ENCODE peak calls at places on chromosome 20, in six cellular contexts. R, G, I, J, T and S are unnamed samples.

GRCh38 chr20:18359854-18360253 is 71.5 kb downstream of the ZNF133 start:
- DNase-seq in R (no peak), G (no peak), J (no peak), I (no peak), T (no peak), S (no peak)

GRCh38 chr20:32823078-32823477 is 3.3 kb downstream of the MAPRE1 start:
- DNase-seq in G (peak), I (no peak), R (peak), T (no peak), J (peak), S (no peak)

GRCh38 chr20:24987244-24987643 is 5.3 kb downstream of the APMAP start:
- DNase-seq in G (no peak), I (no peak), T (no peak), J (peak), R (no peak), S (no peak)

GRCh38 chr20:42604998-42605970 is 584.4 kb downstream of the PTPRT start:
- DNase-seq in J (no peak), T (no peak), G (no peak), R (no peak), I (no peak), S (no peak)

GRCh38 chr20:62420846-62421715 is 6.3 kb downstream of the RBBP8NL start:
- DNase-seq in T (no peak), G (no peak), R (no peak), I (no peak), J (no peak), S (no peak)

GRCh38 chr20:24705486-24705885 is 236.1 kb downstream of the SYNDIG1 start:
- DNase-seq in J (no peak), I (no peak), R (peak), G (no peak), T (no peak), S (no peak)

GRCh38 chr20:2745936-2746635 is 53.5 kb downstream of the EBF4 start:
- DNase-seq in R (no peak), T (no peak), J (no peak), G (no peak), I (no peak), S (no peak)

GRCh38 chr20:17228624-17229061 is 1.8 kb downstream of the PCSK2 start:
- DNase-seq in J (no peak), I (peak), R (no peak), T (no peak), G (no peak), S (no peak)

GRCh38 chr20:22861990-22862389 is 173.1 kb upstream of the SSTR4 start:
- DNase-seq in I (no peak), J (no peak), T (no peak), G (no peak), R (no peak), S (no peak)

GRCh38 chr20:36848078-36848660 is 27.8 kb upstream of the TLDC2 start:
- DNase-seq in R (peak), J (peak), G (peak), I (no peak), T (peak), S (no peak)

GRCh38 chr20:37941332-37941731 is 38.4 kb downstream of the VSTM2L start:
- DNase-seq in T (no peak), R (no peak), J (no peak), G (no peak), I (no peak), S (no peak)

GRCh38 chr20:16580127-16580526 is 6.9 kb upstream of the KIF16B start:
- DNase-seq in R (peak), J (peak), I (peak), T (no peak), G (peak), S (no peak)

GRCh38 chr20:37968726-37969401 is 64.4 kb downstream of the TTI1 start:
- DNase-seq in I (no peak), G (peak), R (no peak), J (peak), T (no peak), S (no peak)

GRCh38 chr20:44068311-44068710 is 118.7 kb downstream of the JPH2 start:
- DNase-seq in I (no peak), T (no peak), R (no peak), G (no peak), J (no peak), S (peak)
- TF ChIP-seq CTCF in I (no peak), T (no peak), R (no peak), G (peak), J (no peak), S (no peak)

GRCh38 chr20:39268566-39268965 is 306.4 kb downstream of the DHX35 start:
- DNase-seq in I (no peak), G (no peak), R (no peak), T (no peak), J (no peak), S (no peak)

GRCh38 chr20:39266989-39267388 is 304.8 kb downstream of the DHX35 start:
- DNase-seq in I (no peak), J (no peak), R (no peak), T (no peak), G (no peak), S (no peak)

GRCh38 chr20:39263076-39263475 is 300.9 kb downstream of the DHX35 start:
- DNase-seq in R (no peak), J (peak), G (no peak), I (no peak), T (no peak), S (no peak)

GRCh38 chr20:39269031-39269461 is 306.9 kb downstream of the DHX35 start:
- DNase-seq in R (peak), T (peak), J (peak), G (peak), I (peak), S (peak)

DNA sequence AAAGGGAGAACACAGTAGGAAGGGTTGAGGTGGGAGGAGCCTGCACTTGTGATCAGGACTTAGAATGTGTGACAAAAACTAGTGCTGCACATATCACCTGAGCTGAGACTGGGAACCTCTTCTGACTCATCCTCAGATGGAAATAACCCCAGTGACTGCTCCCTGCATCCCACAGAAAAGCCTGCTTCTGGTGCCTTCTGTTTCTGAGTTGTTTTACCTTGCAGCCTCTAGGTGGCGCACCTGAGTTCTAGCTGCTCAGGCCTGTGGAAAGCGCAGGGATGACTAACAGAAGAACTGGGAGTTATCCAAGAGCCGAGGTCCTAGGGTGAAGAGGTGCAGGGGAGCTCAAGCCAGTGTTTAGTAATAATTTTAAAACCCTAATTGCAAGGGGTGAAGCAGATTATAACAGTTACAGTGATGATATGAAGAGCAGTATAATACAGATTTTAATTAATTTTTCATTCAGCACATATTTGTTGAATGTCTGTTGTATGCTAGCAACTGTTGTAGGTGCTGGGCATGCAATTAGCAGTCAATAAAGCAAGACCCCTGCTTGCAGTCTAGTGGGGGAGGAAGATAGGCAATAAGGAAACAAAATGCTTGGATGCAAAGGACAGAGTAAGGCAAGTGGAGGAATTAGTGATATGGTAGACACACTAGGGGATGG is 302.5 kb downstream of the DHX35 start:
- DNase-seq in I (peak), J (peak), R (peak), T (peak), G (peak), S (no peak)
- TF ChIP-seq CTCF in I (peak), J (peak), R (peak), T (peak), G (peak), S (peak)

GRCh38 chr20:57434390-57434700 is 43.1 kb downstream of the RBM38 start:
- DNase-seq in G (no peak), J (no peak), I (no peak), T (no peak), R (no peak), S (no peak)
- TF ChIP-seq CTCF in G (peak), J (no peak), I (no peak), T (no peak), R (no peak), S (no peak)

DNA sequence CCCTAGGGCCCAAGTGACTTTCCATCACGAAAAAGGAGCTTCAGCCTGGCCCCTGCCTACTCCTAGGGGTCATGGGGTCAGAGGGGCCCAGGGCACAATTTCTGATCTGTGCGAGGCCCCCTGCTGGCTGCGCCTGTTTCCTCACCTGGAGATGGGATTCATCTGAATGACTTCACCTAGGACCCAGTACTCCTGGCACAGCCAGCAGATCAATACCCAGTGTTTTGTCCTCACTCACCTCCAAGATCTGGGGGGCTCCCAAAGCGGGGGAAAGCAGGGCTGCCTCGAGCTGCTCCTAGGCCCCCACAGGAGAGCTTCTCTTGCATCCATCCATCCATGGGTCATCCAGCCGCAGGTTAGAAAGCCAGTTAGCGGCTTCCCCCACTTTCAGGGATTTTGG is 33.8 kb downstream of the CD40 start:
- DNase-seq in G (no peak), T (no peak), I (peak), R (no peak), J (no peak), S (no peak)
- TF ChIP-seq CTCF in G (peak), T (no peak), I (peak), R (peak), J (peak), S (no peak)

GRCh38 chr20:49396230-49396629 is 86.2 kb downstream of the KCNB1 start:
- DNase-seq in I (no peak), G (no peak), T (no peak), R (no peak), J (no peak), S (no peak)
- TF ChIP-seq CTCF in I (peak), G (peak), T (no peak), R (peak), J (peak), S (no peak)

DNA sequence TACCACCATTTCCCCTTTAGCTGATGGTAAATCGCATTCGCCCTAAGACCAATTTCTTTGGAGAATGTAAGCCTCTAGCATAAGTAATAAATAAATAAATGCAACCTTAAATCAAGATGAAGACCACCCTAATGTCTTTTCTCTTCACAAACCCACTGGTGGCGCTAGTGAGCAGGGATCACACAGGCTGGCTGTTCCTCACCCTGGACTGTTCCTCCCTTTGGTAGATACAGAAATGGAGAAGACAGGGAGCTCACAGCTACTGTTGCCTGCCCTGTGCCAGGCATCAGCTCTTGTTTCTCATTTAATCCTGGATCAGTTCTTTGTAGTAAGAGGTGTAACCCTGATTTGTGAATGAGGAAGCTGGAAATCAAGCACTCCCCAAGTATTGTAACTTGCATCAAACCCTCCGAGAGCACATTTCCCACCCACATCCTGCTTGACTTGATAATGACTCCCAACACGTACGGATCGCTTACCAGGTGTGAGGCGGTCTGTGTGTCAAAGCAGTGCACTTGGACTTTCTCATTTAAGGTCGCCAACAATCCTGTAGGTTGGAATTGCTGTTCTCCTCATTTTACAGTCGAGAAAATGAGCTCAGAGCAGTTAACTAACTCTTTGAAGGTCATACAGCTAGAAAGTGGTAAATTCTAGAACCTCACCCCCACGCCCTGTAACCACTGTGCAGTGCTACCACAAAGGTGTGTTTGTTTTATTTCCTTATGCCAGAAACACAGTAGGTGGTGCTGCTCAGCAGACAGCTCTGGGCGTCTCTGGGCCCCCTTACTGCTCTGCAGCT is 236.2 kb downstream of the TSHZ2 start:
- DNase-seq in J (no peak), R (no peak), I (peak), G (no peak), T (no peak), S (no peak)
- TF ChIP-seq CTCF in J (peak), R (no peak), I (peak), G (no peak), T (no peak), S (no peak)

DNA sequence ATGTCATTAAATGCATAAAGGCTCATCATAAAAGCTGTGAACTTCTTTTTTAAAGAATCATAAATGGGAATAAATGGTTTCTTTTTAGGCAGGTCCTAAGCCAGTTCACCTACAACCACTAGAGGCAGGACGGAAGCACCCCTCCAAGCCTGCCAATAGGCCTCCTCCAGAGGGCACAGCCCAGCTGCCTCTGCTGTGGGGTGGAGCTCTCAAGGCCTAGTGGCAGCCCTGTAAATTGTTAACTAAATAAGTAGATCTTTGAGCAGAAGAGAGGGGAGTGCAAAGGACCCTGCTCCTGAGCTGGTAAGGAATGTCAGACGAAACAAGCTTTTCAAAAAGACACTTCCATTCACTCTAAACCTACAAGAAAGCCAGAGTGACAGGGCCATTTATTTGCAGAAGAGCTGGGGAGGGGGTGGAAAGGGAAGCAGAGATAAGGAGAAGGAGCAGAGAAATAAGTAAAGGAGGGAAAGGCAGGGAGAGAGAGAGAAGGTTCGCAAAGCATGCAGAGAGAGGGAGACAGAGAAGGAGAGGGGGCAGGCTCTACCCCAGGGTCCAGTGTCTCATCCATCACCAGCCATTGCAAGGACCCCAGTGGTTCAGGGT is 18.0 kb upstream of the MAFB start:
- DNase-seq in G (no peak), I (no peak), T (no peak), J (no peak), R (no peak), S (no peak)
- TF ChIP-seq CTCF in G (peak), I (peak), T (no peak), J (no peak), R (no peak), S (no peak)

GRCh38 chr20:1595333-1595732 is 24.5 kb downstream of the SIRPB1 start:
- DNase-seq in I (no peak), G (no peak), J (no peak), T (no peak), R (no peak), S (no peak)
- TF ChIP-seq CTCF in I (no peak), G (no peak), J (no peak), T (no peak), R (no peak), S (no peak)

GRCh38 chr20:45538209-45538798 is 978 bp downstream of the WFDC6 start:
- DNase-seq in I (no peak), G (no peak), J (no peak), R (no peak), T (no peak), S (no peak)
- TF ChIP-seq CTCF in I (no peak), G (no peak), J (no peak), R (no peak), T (no peak), S (no peak)